ENCODE peak calls at places on chromosomes 4 and X, in four cellular contexts. One of them, this sample, is unnamed.

GRCh38 chr4:124636793-124637192 is 75.7 kb downstream of the ANKRD50 start:
- DNase-seq in IMR-90: no peak
- DNase-seq in K562: no peak
- DNase-seq in endothelial cell of umbilical vein: no peak
- DNase-seq in this sample: no peak

GRCh38 chr4:16767861-16768260 is 130.6 kb downstream of the LDB2 start:
- DNase-seq in IMR-90: no peak
- DNase-seq in K562: no peak
- DNase-seq in endothelial cell of umbilical vein: no peak
- DNase-seq in this sample: no peak

GRCh38 chrX:106959897-106960296 is 39.7 kb downstream of the CLDN2 start:
- DNase-seq in IMR-90: peak; percentile 33
- DNase-seq in K562: no peak
- DNase-seq in endothelial cell of umbilical vein: peak; percentile 30
- DNase-seq in this sample: no peak

GRCh38 chr4:41687971-41688370 is 60.6 kb downstream of the PHOX2B start:
- DNase-seq in IMR-90: no peak
- DNase-seq in K562: no peak
- DNase-seq in endothelial cell of umbilical vein: no peak
- DNase-seq in this sample: no peak

GRCh38 chrX:14939644-14940043 is 66.4 kb downstream of the MOSPD2 start:
- DNase-seq in IMR-90: no peak
- DNase-seq in K562: no peak
- DNase-seq in endothelial cell of umbilical vein: no peak
- DNase-seq in this sample: no peak

GRCh38 chrX:118459494-118459893 is 36.1 kb upstream of the DOCK11 start:
- DNase-seq in IMR-90: peak; percentile 47
- DNase-seq in K562: peak; percentile 44
- DNase-seq in endothelial cell of umbilical vein: peak; percentile 12
- DNase-seq in this sample: no peak

GRCh38 chr4:174763454-174764104 is 65.5 kb downstream of the GLRA3 start:
- DNase-seq in IMR-90: no peak
- DNase-seq in K562: no peak
- DNase-seq in endothelial cell of umbilical vein: no peak
- DNase-seq in this sample: no peak

GRCh38 chr4:7628432-7628831 is 193.7 kb upstream of the PSAPL1 start:
- DNase-seq in IMR-90: no peak
- DNase-seq in K562: no peak
- DNase-seq in endothelial cell of umbilical vein: no peak
- DNase-seq in this sample: no peak

GRCh38 chrX:16594490-16594889 is 55.5 kb upstream of the S100G start:
- DNase-seq in IMR-90: no peak
- DNase-seq in K562: no peak
- DNase-seq in endothelial cell of umbilical vein: peak; percentile 49
- DNase-seq in this sample: no peak

GRCh38 chrX:154750301-154751120 is at the start of gene GAB3:
- DNase-seq in IMR-90: peak; percentile 31
- DNase-seq in K562: peak; percentile 27
- DNase-seq in endothelial cell of umbilical vein: peak; percentile 51
- DNase-seq in this sample: no peak

GRCh38 chr4:154230091-154230490 is 261.5 kb downstream of the DCHS2 start:
- DNase-seq in IMR-90: no peak
- DNase-seq in K562: no peak
- DNase-seq in endothelial cell of umbilical vein: no peak
- DNase-seq in this sample: no peak

GRCh38 chr4:95204873-95205272 is 343.9 kb downstream of the UNC5C start:
- DNase-seq in IMR-90: no peak
- DNase-seq in K562: peak; percentile 22
- DNase-seq in endothelial cell of umbilical vein: no peak
- DNase-seq in this sample: no peak

GRCh38 chr4:38857354-38858096 is 908 bp upstream of the TLR6 start:
- DNase-seq in IMR-90: peak; percentile 94
- DNase-seq in K562: no peak
- DNase-seq in endothelial cell of umbilical vein: peak; percentile 76
- DNase-seq in this sample: peak; percentile 49

GRCh38 chr4:145527773-145528172 is 46.1 kb downstream of the SMAD1 start:
- DNase-seq in IMR-90: no peak
- DNase-seq in K562: no peak
- DNase-seq in endothelial cell of umbilical vein: no peak
- DNase-seq in this sample: no peak

GRCh38 chr4:78441786-78442185 is 109.8 kb upstream of the ANXA3 start:
- DNase-seq in IMR-90: no peak
- DNase-seq in K562: no peak
- DNase-seq in endothelial cell of umbilical vein: no peak
- DNase-seq in this sample: no peak

GRCh38 chr4:140069068-140069467 is 84.9 kb downstream of the MAML3 start:
- DNase-seq in IMR-90: peak; percentile 73
- DNase-seq in K562: no peak
- DNase-seq in endothelial cell of umbilical vein: no peak
- DNase-seq in this sample: no peak

GRCh38 chr4:11842620-11843263 is 414.0 kb upstream of the HS3ST1 start:
- DNase-seq in IMR-90: no peak
- DNase-seq in K562: no peak
- DNase-seq in endothelial cell of umbilical vein: no peak
- DNase-seq in this sample: no peak

GRCh38 chr4:150152764-150153163 is 74.5 kb downstream of the DCLK2 start:
- DNase-seq in IMR-90: peak; percentile 68
- DNase-seq in K562: no peak
- DNase-seq in endothelial cell of umbilical vein: peak; percentile 75
- DNase-seq in this sample: no peak

GRCh38 chrX:141469469-141469868 is 115.1 kb downstream of the SPANXA1 start:
- DNase-seq in IMR-90: peak; percentile 8
- DNase-seq in K562: no peak
- DNase-seq in endothelial cell of umbilical vein: no peak
- DNase-seq in this sample: no peak

GRCh38 chrX:13029341-13029740 is 15.1 kb downstream of the FAM9C start:
- DNase-seq in IMR-90: peak; percentile 43
- DNase-seq in K562: no peak
- DNase-seq in endothelial cell of umbilical vein: no peak
- DNase-seq in this sample: no peak

GRCh38 chrX:69372435-69372834 is 131.7 kb upstream of the NALF2 start:
- DNase-seq in IMR-90: no peak
- DNase-seq in K562: no peak
- DNase-seq in endothelial cell of umbilical vein: no peak
- DNase-seq in this sample: no peak

DNA sequence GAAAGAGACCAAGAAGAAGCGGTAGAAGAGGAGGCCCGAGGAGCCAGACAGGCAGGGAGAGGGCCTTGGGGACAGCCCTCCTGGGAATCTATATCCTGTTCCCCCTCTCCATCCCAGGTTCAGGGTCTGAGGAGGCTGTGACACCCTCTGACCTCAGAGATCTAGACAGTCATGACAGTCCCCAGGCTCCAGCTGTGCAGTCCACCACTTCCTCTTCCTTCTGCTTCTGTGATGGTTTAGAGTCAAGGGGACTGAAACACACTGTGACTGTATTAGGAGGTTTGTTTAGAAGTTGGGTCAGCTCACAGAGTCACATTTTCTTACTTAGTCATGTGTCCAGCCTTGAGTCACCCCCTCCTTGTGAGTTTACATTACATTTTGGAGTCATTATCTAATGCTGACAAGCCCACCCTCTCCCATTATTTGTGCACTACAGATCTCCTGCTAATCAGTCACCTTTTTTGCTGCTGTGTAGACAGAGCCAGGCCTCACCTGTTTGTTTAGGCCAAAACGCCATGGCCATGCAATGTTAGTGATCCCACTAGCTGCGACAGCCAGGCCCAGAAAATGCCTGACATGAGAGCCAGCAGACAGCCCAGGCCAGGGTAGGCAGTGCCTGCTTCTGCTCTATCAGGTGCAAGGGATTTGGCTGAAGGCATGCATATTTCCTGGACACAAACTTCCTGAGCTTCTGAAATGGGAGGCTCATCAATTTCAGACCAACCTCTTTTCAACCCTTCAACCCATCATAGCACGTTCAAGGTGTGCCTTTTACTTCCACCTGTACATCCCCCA is 26.0 kb downstream of the MANBA start:
- DNase-seq in IMR-90: peak; percentile 84
- DNase-seq in K562: no peak
- DNase-seq in endothelial cell of umbilical vein: no peak
- DNase-seq in this sample: no peak
- H3K9me1 ChIP-seq in IMR-90: peaks cover 13% of the 10 kb centered on the region
- H3K9me1 ChIP-seq in K562: no peaks in the 10 kb centered on the region
- H3K9me1 ChIP-seq in endothelial cell of umbilical vein: no peaks in the 10 kb centered on the region
- H3K9me1 ChIP-seq in this sample: no peaks in the 10 kb centered on the region

DNA sequence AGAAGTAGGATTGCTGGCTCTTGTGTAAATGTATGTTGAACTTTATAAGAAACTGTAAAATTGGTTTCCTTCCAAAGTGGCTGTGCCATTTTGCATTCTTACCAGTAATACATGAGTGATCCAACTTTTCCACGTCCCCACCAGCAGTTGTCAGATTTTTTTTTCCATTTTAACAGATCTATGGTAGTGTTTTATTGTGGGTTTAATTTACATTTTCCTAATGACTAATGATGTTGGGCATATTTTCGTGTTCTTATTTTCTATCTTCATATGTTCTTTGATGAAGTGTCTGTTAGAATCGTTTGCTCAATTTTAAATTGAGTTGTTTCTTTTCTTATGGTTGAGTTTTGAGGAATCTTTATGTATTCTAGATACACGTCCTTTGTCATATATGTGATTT is 56.2 kb downstream of the PHEX start:
- DNase-seq in IMR-90: no peak
- DNase-seq in K562: no peak
- DNase-seq in endothelial cell of umbilical vein: no peak
- DNase-seq in this sample: no peak
- H3K9me1 ChIP-seq in IMR-90: no peaks in the 10 kb centered on the region
- H3K9me1 ChIP-seq in K562: no peaks in the 10 kb centered on the region
- H3K9me1 ChIP-seq in endothelial cell of umbilical vein: no peaks in the 10 kb centered on the region
- H3K9me1 ChIP-seq in this sample: no peaks in the 10 kb centered on the region

GRCh38 chr4:108045687-108046024 is 56.0 kb downstream of the HADH start:
- DNase-seq in IMR-90: no peak
- DNase-seq in K562: no peak
- DNase-seq in endothelial cell of umbilical vein: no peak
- DNase-seq in this sample: no peak

GRCh38 chr4:108048157-108048556 is 58.5 kb downstream of the HADH start:
- DNase-seq in IMR-90: no peak
- DNase-seq in K562: no peak
- DNase-seq in endothelial cell of umbilical vein: no peak
- DNase-seq in this sample: no peak

GRCh38 chr4:108048997-108049396 is 59.3 kb downstream of the HADH start:
- DNase-seq in IMR-90: no peak
- DNase-seq in K562: no peak
- DNase-seq in endothelial cell of umbilical vein: no peak
- DNase-seq in this sample: no peak

GRCh38 chr4:108044951-108045686 is 55.4 kb downstream of the HADH start:
- DNase-seq in IMR-90: no peak
- DNase-seq in K562: no peak
- DNase-seq in endothelial cell of umbilical vein: no peak
- DNase-seq in this sample: no peak

DNA sequence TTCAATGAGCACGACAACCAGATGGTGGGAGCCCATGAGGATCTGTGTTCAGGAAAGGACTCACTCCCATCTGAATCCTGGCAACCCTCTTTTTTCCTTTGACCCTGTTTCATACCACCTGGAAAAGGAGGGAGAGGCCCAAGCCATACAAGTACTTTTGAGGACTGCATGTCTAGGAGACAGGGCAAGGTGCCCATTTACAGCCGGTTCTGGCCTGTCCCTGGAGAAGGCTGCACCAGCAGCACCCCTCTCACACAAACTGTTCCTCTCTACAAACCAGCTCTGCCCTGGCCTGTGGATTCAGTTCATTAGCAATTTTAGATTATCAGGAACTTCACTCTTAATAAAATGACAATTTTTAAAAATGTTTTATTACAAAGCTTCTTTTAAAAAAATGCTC is 57.5 kb downstream of the HADH start:
- DNase-seq in IMR-90: no peak
- DNase-seq in K562: no peak
- DNase-seq in endothelial cell of umbilical vein: no peak
- DNase-seq in this sample: no peak
- H3K9me1 ChIP-seq in IMR-90: no peaks in the 10 kb centered on the region
- H3K9me1 ChIP-seq in K562: no peaks in the 10 kb centered on the region
- H3K9me1 ChIP-seq in endothelial cell of umbilical vein: no peaks in the 10 kb centered on the region
- H3K9me1 ChIP-seq in this sample: no peaks in the 10 kb centered on the region

DNA sequence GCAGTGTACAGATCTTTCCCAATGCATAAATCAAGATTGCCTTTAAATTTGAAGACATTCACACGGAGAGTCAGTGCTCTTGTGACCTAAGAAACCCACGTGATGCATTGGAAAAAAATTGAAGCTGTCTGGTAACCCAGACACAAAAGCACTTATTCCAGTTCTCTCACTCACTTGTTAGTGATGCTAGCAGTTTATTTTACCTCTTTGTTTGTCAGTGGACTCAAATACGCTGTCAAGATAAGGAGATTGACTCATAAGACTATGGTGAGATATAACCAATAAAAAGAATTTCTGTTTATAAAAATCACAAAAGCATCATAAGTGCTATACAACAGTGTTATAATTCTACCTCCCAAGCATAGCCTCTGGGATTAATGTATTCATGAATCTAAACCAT is 245.8 kb upstream of the SMIM31 start:
- DNase-seq in IMR-90: no peak
- DNase-seq in K562: no peak
- DNase-seq in endothelial cell of umbilical vein: no peak
- DNase-seq in this sample: no peak
- H3K9me1 ChIP-seq in IMR-90: no peaks in the 10 kb centered on the region
- H3K9me1 ChIP-seq in K562: no peaks in the 10 kb centered on the region
- H3K9me1 ChIP-seq in endothelial cell of umbilical vein: no peaks in the 10 kb centered on the region
- H3K9me1 ChIP-seq in this sample: no peaks in the 10 kb centered on the region

GRCh38 chrX:133933316-133933715 is 52.1 kb downstream of the GPC3 start:
- DNase-seq in IMR-90: no peak
- DNase-seq in K562: no peak
- DNase-seq in endothelial cell of umbilical vein: no peak
- DNase-seq in this sample: no peak
- H3K9me1 ChIP-seq in IMR-90: no peaks in the 10 kb centered on the region
- H3K9me1 ChIP-seq in K562: no peaks in the 10 kb centered on the region
- H3K9me1 ChIP-seq in endothelial cell of umbilical vein: no peaks in the 10 kb centered on the region
- H3K9me1 ChIP-seq in this sample: no peaks in the 10 kb centered on the region

This sample was measured in keratinocyte.